ENCODE peak calls at places on chromosomes 12 and 14, in seven cellular contexts. A, W, T, V, B, N and H are unnamed samples.

GRCh38 chr14:72075649-72076334 is 143.6 kb downstream of the RGS6 start:
- DNase-seq in A (no peak), W (no peak), T (no peak), V (peak), B (no peak), N (no peak), H (no peak)

GRCh38 chr14:96576359-96576758 is 74.2 kb downstream of the PAPOLA start:
- DNase-seq in A (no peak), W (no peak), T (no peak), V (no peak), B (no peak), N (no peak), H (no peak)

GRCh38 chr12:75488553-75488952 is 8.0 kb downstream of the GLIPR1 start:
- DNase-seq in A (no peak), W (no peak), T (no peak), V (peak), B (peak), N (no peak), H (no peak)

GRCh38 chr12:93234641-93235040 is 143.1 kb upstream of the NUDT4 start:
- DNase-seq in A (no peak), W (no peak), T (no peak), V (no peak), B (no peak), N (no peak), H (no peak)

GRCh38 chr14:20460458-20461229 is 590 bp downstream of the PIP4P1 start:
- DNase-seq in A (peak), W (no peak), T (peak), V (no peak), B (no peak), N (no peak), H (no peak)

GRCh38 chr12:7093892-7094291 is 1.6 kb upstream of the C1R start:
- DNase-seq in A (no peak), W (no peak), T (no peak), V (no peak), B (no peak), N (no peak), H (no peak)

GRCh38 chr12:27709932-27710591 is 570 bp upstream of the MRPS35 start:
- DNase-seq in A (peak), W (no peak), T (no peak), V (no peak), B (peak), N (no peak), H (no peak)

GRCh38 chr12:67991158-67991557 is 1.9 kb downstream of the IFNG-AS1 start:
- DNase-seq in A (no peak), W (no peak), T (peak), V (no peak), B (no peak), N (no peak), H (no peak)

GRCh38 chr12:71461787-71462328 is 22.3 kb downstream of the LGR5 start:
- DNase-seq in A (no peak), W (no peak), T (no peak), V (no peak), B (no peak), N (no peak), H (no peak)

GRCh38 chr14:71754422-71755095 is 177.7 kb upstream of the RGS6 start:
- DNase-seq in A (no peak), W (no peak), T (no peak), V (peak), B (no peak), N (no peak), H (no peak)

GRCh38 chr12:25689996-25690501 is 137.0 kb upstream of the LMNTD1 start:
- DNase-seq in A (no peak), W (no peak), T (no peak), V (no peak), B (no peak), N (no peak), H (no peak)

GRCh38 chr14:64995291-64995690 is 8.6 kb downstream of the FNTB start:
- DNase-seq in A (no peak), W (no peak), T (no peak), V (no peak), B (no peak), N (no peak), H (no peak)

GRCh38 chr12:15600223-15600935 is 188.8 kb downstream of the EPS8 start:
- DNase-seq in A (no peak), W (no peak), T (no peak), V (no peak), B (no peak), N (no peak), H (no peak)

GRCh38 chr12:116492703-116493324 is 66.4 kb upstream of the MAP1LC3B2 start:
- DNase-seq in A (no peak), W (no peak), T (no peak), V (no peak), B (peak), N (no peak), H (no peak)

GRCh38 chr14:88985654-88986053 is 161.2 kb downstream of the TTC8 start:
- DNase-seq in A (no peak), W (no peak), T (no peak), V (no peak), B (no peak), N (no peak), H (no peak)

GRCh38 chr12:11651377-11651776 is 1.9 kb downstream of the ETV6 start:
- DNase-seq in A (no peak), W (no peak), T (no peak), V (no peak), B (no peak), N (no peak), H (no peak)

GRCh38 chr12:25155031-25155576 is 39.9 kb downstream of the DNAI7 start:
- DNase-seq in A (peak), W (no peak), T (no peak), V (no peak), B (no peak), N (no peak), H (no peak)

GRCh38 chr12:103326190-103326589 is 169.6 kb downstream of the C12orf42 start:
- DNase-seq in A (no peak), W (no peak), T (no peak), V (no peak), B (no peak), N (no peak), H (no peak)

GRCh38 chr12:119713551-119714031 is 45.7 kb downstream of the PRKAB1 start:
- DNase-seq in A (peak), W (no peak), T (no peak), V (no peak), B (no peak), N (no peak), H (no peak)